ENCODE peak calls at places on chromosome 17, in nine cellular contexts. One of them, this sample, is unnamed. For H4K20me1, the result is how much of the 10 kb centered on the place peaks cover.

GRCh38 chr17:7922499-7923289 is 6.6 kb upstream of the RNF227 start:
- DNase-seq in PC-3: no peak
- DNase-seq in GM23338: peak
- DNase-seq in neural progenitor cell: peak
- DNase-seq in fibroblast of lung: peak
- DNase-seq in PC-9: no peak
- DNase-seq in mammary epithelial cell: no peak
- DNase-seq in GM12878: no peak
- DNase-seq in H9: peak
- DNase-seq in this sample: no peak

GRCh38 chr17:39015546-39015935 is 48.3 kb upstream of the FBXO47 start:
- DNase-seq in neural progenitor cell: no peak
- DNase-seq in PC-3: no peak
- DNase-seq in GM23338: no peak
- DNase-seq in GM12878: no peak
- DNase-seq in PC-9: no peak
- DNase-seq in mammary epithelial cell: no peak
- DNase-seq in H9: no peak
- DNase-seq in fibroblast of lung: no peak
- DNase-seq in this sample: no peak

GRCh38 chr17:65198653-65199382 is 61.6 kb downstream of the RGS9 start:
- DNase-seq in PC-9: peak
- DNase-seq in GM23338: peak
- DNase-seq in fibroblast of lung: peak
- DNase-seq in H9: no peak
- DNase-seq in neural progenitor cell: peak
- DNase-seq in GM12878: peak
- DNase-seq in PC-3: peak
- DNase-seq in mammary epithelial cell: peak
- DNase-seq in this sample: peak

GRCh38 chr17:19270347-19270950 is 33.3 kb downstream of the EPN2 start:
- DNase-seq in GM12878: no peak
- DNase-seq in GM23338: peak
- DNase-seq in PC-3: no peak
- DNase-seq in H9: no peak
- DNase-seq in mammary epithelial cell: no peak
- DNase-seq in neural progenitor cell: peak
- DNase-seq in fibroblast of lung: no peak
- DNase-seq in PC-9: no peak
- DNase-seq in this sample: no peak

GRCh38 chr17:4386406-4386805 is 19.9 kb upstream of the UBE2G1 start:
- DNase-seq in neural progenitor cell: no peak
- DNase-seq in H9: no peak
- DNase-seq in fibroblast of lung: no peak
- DNase-seq in PC-9: no peak
- DNase-seq in mammary epithelial cell: no peak
- DNase-seq in GM12878: no peak
- DNase-seq in GM23338: no peak
- DNase-seq in PC-3: no peak
- DNase-seq in this sample: no peak

GRCh38 chr17:9887521-9887920 is 17.6 kb downstream of the RCVRN start:
- DNase-seq in PC-9: peak
- DNase-seq in H9: no peak
- DNase-seq in neural progenitor cell: no peak
- DNase-seq in GM23338: no peak
- DNase-seq in PC-3: peak
- DNase-seq in fibroblast of lung: no peak
- DNase-seq in mammary epithelial cell: no peak
- DNase-seq in GM12878: no peak
- DNase-seq in this sample: no peak

GRCh38 chr17:32445976-32446375 is 1.7 kb downstream of the PSMD11 start:
- DNase-seq in GM12878: no peak
- DNase-seq in PC-3: peak
- DNase-seq in H9: no peak
- DNase-seq in fibroblast of lung: peak
- DNase-seq in GM23338: no peak
- DNase-seq in neural progenitor cell: no peak
- DNase-seq in PC-9: no peak
- DNase-seq in mammary epithelial cell: no peak
- DNase-seq in this sample: peak

GRCh38 chr17:17778308-17779014 is 58.3 kb downstream of the SREBF1 start:
- DNase-seq in neural progenitor cell: no peak
- DNase-seq in PC-3: no peak
- DNase-seq in mammary epithelial cell: no peak
- DNase-seq in PC-9: no peak
- DNase-seq in fibroblast of lung: peak
- DNase-seq in H9: no peak
- DNase-seq in GM12878: no peak
- DNase-seq in GM23338: no peak
- DNase-seq in this sample: no peak

GRCh38 chr17:78458091-78458490 is 79.6 kb downstream of the PGS1 start:
- DNase-seq in PC-9: no peak
- DNase-seq in GM23338: no peak
- DNase-seq in fibroblast of lung: no peak
- DNase-seq in PC-3: no peak
- DNase-seq in mammary epithelial cell: no peak
- DNase-seq in neural progenitor cell: no peak
- DNase-seq in GM12878: no peak
- DNase-seq in H9: no peak
- DNase-seq in this sample: no peak

GRCh38 chr17:72205357-72205756 is 84.5 kb downstream of the SOX9 start:
- DNase-seq in H9: no peak
- DNase-seq in fibroblast of lung: no peak
- DNase-seq in PC-9: no peak
- DNase-seq in neural progenitor cell: peak
- DNase-seq in GM23338: no peak
- DNase-seq in GM12878: no peak
- DNase-seq in PC-3: no peak
- DNase-seq in mammary epithelial cell: no peak
- DNase-seq in this sample: no peak
- H4K20me1 ChIP-seq in H9: under half
- H4K20me1 ChIP-seq in fibroblast of lung: under half
- H4K20me1 ChIP-seq in PC-9: under half
- H4K20me1 ChIP-seq in neural progenitor cell: under half
- H4K20me1 ChIP-seq in GM23338: under half
- H4K20me1 ChIP-seq in GM12878: under half
- H4K20me1 ChIP-seq in PC-3: under half
- H4K20me1 ChIP-seq in mammary epithelial cell: under half
- H4K20me1 ChIP-seq in this sample: under half

GRCh38 chr17:74234482-74234881 is 21.1 kb downstream of the TTYH2 start:
- DNase-seq in fibroblast of lung: no peak
- DNase-seq in H9: no peak
- DNase-seq in GM23338: no peak
- DNase-seq in mammary epithelial cell: no peak
- DNase-seq in neural progenitor cell: no peak
- DNase-seq in PC-3: no peak
- DNase-seq in GM12878: no peak
- DNase-seq in PC-9: no peak
- DNase-seq in this sample: no peak
- H3K4me2 ChIP-seq in fibroblast of lung: no peak
- H3K4me2 ChIP-seq in H9: no peak
- H3K4me2 ChIP-seq in GM23338: no peak
- H3K4me2 ChIP-seq in mammary epithelial cell: no peak
- H3K4me2 ChIP-seq in neural progenitor cell: no peak
- H3K4me2 ChIP-seq in PC-3: no peak
- H3K4me2 ChIP-seq in GM12878: peak
- H3K4me2 ChIP-seq in PC-9: no peak
- H3K4me2 ChIP-seq in this sample: no peak

DNA sequence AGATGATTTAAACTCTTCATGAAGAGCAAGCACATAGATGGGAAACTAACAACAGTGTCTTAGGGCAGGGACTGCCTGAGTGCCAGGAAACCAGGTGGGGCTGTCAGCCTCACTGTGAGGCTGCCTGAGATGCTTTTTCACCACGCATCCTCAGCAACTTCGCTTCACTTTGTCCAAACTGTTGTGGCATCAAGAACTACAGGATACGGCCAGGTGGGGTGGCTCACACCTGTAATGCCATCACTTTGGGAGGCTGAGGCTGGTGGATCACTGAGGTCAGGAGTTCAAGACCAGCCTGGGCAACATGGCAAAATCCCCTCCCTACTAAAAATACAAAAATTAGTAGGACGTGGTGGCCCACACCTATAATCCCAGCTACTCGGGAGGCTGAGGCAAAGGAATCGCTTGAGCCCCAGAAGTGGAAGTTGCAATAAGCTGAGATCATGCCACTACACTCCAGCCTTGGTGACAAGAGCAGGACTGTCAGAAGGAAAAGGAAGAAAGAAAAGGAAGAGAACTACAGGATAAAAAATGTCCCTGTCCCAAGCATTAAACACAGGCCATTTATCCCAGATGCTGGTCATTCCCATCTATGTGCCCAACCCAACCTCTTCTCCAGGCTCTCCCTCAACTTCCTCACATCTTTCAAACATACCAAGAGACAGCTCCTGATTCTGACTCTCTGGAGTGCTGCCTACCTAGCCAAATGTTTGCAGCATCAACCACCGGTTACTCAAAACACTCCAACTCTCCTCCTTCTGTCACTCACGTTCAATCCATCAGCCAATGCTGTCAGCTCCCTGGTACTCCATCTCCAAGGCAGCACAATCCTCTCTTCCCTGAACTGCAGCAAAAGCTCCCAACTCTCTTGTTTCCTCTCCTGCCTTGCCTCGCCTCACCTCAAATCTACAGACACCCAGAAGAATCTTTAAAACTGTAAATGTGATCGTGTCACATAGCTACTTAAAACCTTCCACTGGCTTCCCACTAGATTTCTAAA is 1.6 kb downstream of the EIF4A3 start:
- DNase-seq in GM23338: no peak
- DNase-seq in fibroblast of lung: no peak
- DNase-seq in GM12878: no peak
- DNase-seq in neural progenitor cell: no peak
- DNase-seq in PC-3: peak
- DNase-seq in H9: no peak
- DNase-seq in mammary epithelial cell: peak
- DNase-seq in PC-9: no peak
- DNase-seq in this sample: peak
- H4K20me1 ChIP-seq in GM23338: half or more
- H4K20me1 ChIP-seq in fibroblast of lung: under half
- H4K20me1 ChIP-seq in GM12878: under half
- H4K20me1 ChIP-seq in neural progenitor cell: half or more
- H4K20me1 ChIP-seq in PC-3: under half
- H4K20me1 ChIP-seq in H9: under half
- H4K20me1 ChIP-seq in mammary epithelial cell: under half
- H4K20me1 ChIP-seq in PC-9: under half
- H4K20me1 ChIP-seq in this sample: under half

DNA sequence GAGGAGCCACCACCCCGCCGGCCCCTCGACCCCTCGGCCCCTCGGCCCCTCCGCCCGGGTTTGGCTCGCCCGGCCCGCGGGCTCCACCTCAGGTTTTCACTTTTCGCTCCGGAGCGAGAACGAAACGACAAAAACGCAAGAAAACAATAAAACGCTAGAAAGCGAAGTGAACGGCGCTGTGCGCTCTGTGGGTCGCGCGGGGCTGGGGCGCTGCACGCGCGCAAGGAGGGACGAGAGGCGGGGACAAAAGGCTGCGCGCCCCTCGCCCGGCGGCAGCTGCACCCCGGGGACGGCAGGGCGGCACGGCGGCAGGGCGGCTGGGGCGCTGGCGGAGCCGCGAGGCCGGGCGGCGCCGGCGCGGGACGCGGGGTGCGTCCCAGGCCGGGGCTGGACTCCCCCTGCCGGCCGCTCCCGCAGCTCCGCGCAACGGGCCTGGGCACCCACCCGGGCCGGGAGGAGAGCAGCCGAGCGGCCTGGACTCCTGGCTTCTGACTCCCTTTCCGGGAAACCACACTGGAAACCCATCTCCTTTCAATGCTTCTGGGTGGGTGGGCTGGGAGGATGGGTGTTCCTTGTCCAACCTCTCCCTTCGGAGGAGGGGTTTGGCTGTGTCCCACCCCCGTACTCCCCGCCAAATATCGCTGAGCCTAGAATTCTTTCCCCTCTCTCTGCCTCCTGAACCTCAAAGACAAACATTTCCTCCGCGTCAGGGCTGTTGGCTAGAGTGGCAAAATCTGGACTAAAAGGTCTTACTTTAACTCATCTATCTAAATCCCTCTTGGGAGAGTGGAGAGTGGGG is 9.9 kb downstream of the TBX2 start:
- DNase-seq in GM23338: peak
- DNase-seq in H9: peak
- DNase-seq in fibroblast of lung: peak
- DNase-seq in PC-3: peak
- DNase-seq in neural progenitor cell: peak
- DNase-seq in mammary epithelial cell: peak
- DNase-seq in GM12878: no peak
- DNase-seq in PC-9: no peak
- DNase-seq in this sample: no peak
- H3K4me2 ChIP-seq in GM23338: peak
- H3K4me2 ChIP-seq in H9: peak
- H3K4me2 ChIP-seq in fibroblast of lung: peak
- H3K4me2 ChIP-seq in PC-3: peak
- H3K4me2 ChIP-seq in neural progenitor cell: peak
- H3K4me2 ChIP-seq in mammary epithelial cell: peak
- H3K4me2 ChIP-seq in GM12878: peak
- H3K4me2 ChIP-seq in PC-9: peak
- H3K4me2 ChIP-seq in this sample: peak

This sample was measured in OCI-LY7.